ENCODE peak calls at places on chromosome 3, in four cellular contexts. A is tibial nerve, Y is transverse colon, Q is right atrium auricular region. K is an unnamed sample.

GRCh38 chr3:105812194-105812586 is 56.6 kb downstream of the CBLB start:
- DNase-seq in A (no peak), Y (no peak), Q (no peak), K (no peak)

GRCh38 chr3:40719660-40720287 is 195.0 kb downstream of the ZNF621 start:
- DNase-seq in A (no peak), Y (no peak), Q (no peak), K (no peak)

GRCh38 chr3:12938258-12938711 is 96.9 kb upstream of the RPL32 start:
- DNase-seq in A (peak; percentile 68), Y (no peak), Q (no peak), K (peak; percentile 55)

GRCh38 chr3:15205934-15206661 is at the start of gene CAPN7:
- DNase-seq in A (peak; percentile 89), Y (peak; percentile 96), Q (peak; percentile 95), K (peak; percentile 74)

GRCh38 chr3:89172150-89172549 is 64.7 kb downstream of the EPHA3 start:
- DNase-seq in A (no peak), Y (no peak), Q (no peak), K (no peak)

GRCh38 chr3:14371573-14372474 is 30.6 kb upstream of the SLC6A6 start:
- DNase-seq in A (peak; percentile 43), Y (peak; percentile 91), Q (peak; percentile 85), K (peak; percentile 15)

GRCh38 chr3:4021162-4021561 is 221.9 kb downstream of the LRRN1 start:
- DNase-seq in A (no peak), Y (no peak), Q (no peak), K (no peak)

GRCh38 chr3:161630791-161631190 is 134.2 kb downstream of the OTOL1 start:
- DNase-seq in A (no peak), Y (no peak), Q (no peak), K (no peak)

GRCh38 chr3:129304141-129304540 is 25.5 kb downstream of the HMCES start:
- DNase-seq in A (no peak), Y (no peak), Q (no peak), K (no peak)

GRCh38 chr3:14234197-14235002 is 55.8 kb downstream of the LSM3 start:
- DNase-seq in A (peak; percentile 72), Y (peak; percentile 73), Q (peak; percentile 75), K (no peak)

GRCh38 chr3:97981886-97982285 is 9.7 kb upstream of the RIOX2 start:
- DNase-seq in A (peak; percentile 13), Y (no peak), Q (no peak), K (no peak)

GRCh38 chr3:68403741-68404140 is 528.6 kb downstream of the TAFA4 start:
- DNase-seq in A (no peak), Y (no peak), Q (no peak), K (no peak)

GRCh38 chr3:45499529-45499928 is 95.0 kb upstream of the LIMD1 start:
- DNase-seq in A (no peak), Y (no peak), Q (no peak), K (no peak)

GRCh38 chr3:191915717-191916116 is 454.8 kb downstream of the PYDC2 start:
- DNase-seq in A (no peak), Y (no peak), Q (no peak), K (no peak)

GRCh38 chr3:66822059-66823009 is 175.8 kb upstream of the KBTBD8 start:
- DNase-seq in A (peak; percentile 72), Y (peak; percentile 76), Q (peak; percentile 60), K (peak; percentile 5)

GRCh38 chr3:67000006-67000405 is 1.9 kb downstream of the KBTBD8 start:
- DNase-seq in A (no peak), Y (no peak), Q (no peak), K (no peak)

GRCh38 chr3:55006277-55006676 is 78.4 kb upstream of the LRTM1 start:
- DNase-seq in A (no peak), Y (no peak), Q (no peak), K (no peak)

GRCh38 chr3:29240248-29240647 is 40.6 kb upstream of the RBMS3 start:
- DNase-seq in A (no peak), Y (no peak), Q (no peak), K (no peak)

GRCh38 chr3:125154800-125155269 is 57.7 kb downstream of the SLC12A8 start:
- DNase-seq in A (no peak), Y (no peak), Q (no peak), K (no peak)

GRCh38 chr3:125367403-125368230 is 7.5 kb downstream of the ZNF148 start:
- DNase-seq in A (no peak), Y (no peak), Q (no peak), K (no peak)

GRCh38 chr3:162863579-162863978 is 1367.0 kb downstream of the OTOL1 start:
- DNase-seq in A (no peak), Y (no peak), Q (no peak), K (no peak)

GRCh38 chr3:23968467-23969184 is 23.5 kb downstream of the NR1D2 start:
- DNase-seq in A (no peak), Y (no peak), Q (no peak), K (no peak)

GRCh38 chr3:195151866-195152526 is 119.0 kb downstream of the XXYLT1 start:
- DNase-seq in A (no peak), Y (no peak), Q (no peak), K (no peak)

GRCh38 chr3:160400631-160401150 is 1.2 kb downstream of the SMC4 start:
- DNase-seq in A (no peak), Y (peak; percentile 28), Q (no peak), K (no peak)

GRCh38 chr3:45986303-45986982 is 9.2 kb downstream of the FYCO1 start:
- DNase-seq in A (no peak), Y (no peak), Q (no peak), K (no peak)

GRCh38 chr3:74067296-74067695 is 442.6 kb upstream of the PDZRN3 start:
- DNase-seq in A (peak; percentile 7), Y (no peak), Q (no peak), K (no peak)

GRCh38 chr3:22938739-22939138 is 264.4 kb upstream of the UBE2E2 start:
- DNase-seq in A (no peak), Y (no peak), Q (no peak), K (no peak)
- H3K4me1 ChIP-seq in A (no peaks in the 10 kb centered on the region), Y (no peaks in the 10 kb centered on the region), Q (no peaks in the 10 kb centered on the region), K (no peaks in the 10 kb centered on the region)

GRCh38 chr3:11047500-11047899 is 55.0 kb downstream of the SLC6A1 start:
- DNase-seq in A (no peak), Y (no peak), Q (no peak), K (no peak)

GRCh38 chr3:11050666-11051323 is 58.2 kb downstream of the SLC6A1 start:
- DNase-seq in A (no peak), Y (no peak), Q (no peak), K (no peak)

DNA sequence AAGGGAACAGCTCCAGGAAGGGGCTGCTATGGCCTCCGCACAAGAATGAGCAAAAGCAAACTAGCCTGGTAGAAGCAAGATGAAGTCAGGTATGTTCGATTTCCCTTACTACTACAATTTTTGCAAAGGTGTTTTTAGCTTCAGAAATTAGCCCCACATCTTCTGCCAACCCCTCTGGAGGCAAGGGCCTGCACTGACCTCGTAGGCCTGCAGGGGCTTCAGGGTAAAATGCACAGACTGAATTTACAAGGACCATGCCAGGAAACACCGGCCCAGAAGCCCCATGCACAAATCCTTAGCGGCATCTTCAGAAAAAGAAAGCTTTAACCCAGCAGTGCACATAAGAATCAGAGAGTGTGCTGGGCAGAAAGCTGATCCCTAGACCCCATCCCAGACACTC is 53.0 kb downstream of the SLC6A1 start:
- DNase-seq in A (no peak), Y (no peak), Q (no peak), K (no peak)
- TF ChIP-seq CTCF in A (no peak), Y (no peak), Q (no peak), K (no peak)

GRCh38 chr3:107588217-107588616 is 65.5 kb downstream of the BBX start:
- DNase-seq in A (no peak), Y (no peak), Q (no peak), K (no peak)
- H3K27ac ChIP-seq in A (no peak overlapping the region), Y (no peak overlapping the region), Q (no peak overlapping the region), K (no peak overlapping the region)

DNA sequence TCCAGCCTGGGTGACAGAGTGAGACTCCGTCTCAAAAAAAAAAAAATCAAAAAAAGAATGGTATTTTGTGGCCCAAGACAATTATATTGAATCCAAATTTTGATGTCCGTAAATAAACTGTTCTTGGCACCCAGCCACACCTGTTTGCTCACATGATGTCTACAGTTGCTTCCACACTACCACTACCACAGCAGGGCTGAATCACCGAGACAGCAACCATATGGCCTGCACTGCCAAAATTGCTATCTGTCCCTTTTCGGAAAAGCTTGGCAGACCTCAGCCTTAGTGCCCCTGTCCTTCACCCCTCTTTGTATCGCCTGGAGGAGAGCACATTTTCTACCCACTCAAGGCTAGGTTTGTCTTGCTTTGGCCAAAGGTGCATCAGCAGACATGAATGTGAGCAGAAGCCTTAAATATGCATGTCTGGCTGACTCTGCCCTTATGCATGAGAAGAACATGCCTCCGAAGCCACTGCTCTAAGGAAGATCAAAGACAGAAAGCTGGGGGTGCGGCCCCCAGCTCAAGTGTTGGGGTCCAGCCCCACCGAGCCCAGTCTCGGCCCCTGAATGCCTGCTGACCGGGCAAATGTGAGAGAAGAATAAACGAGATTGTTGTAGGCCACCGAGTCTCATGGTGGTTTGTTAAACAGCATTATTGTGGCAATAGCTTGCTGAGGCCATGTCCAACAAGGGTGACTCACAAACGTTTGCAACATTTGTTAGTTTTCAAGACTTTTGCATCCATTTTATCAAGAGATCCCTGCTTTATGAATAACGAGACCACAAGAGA is 108.1 kb downstream of the TPRA1 start:
- DNase-seq in A (no peak), Y (no peak), Q (no peak), K (no peak)
- H3K4me1 ChIP-seq in A (no peaks in the 10 kb centered on the region), Y (no peaks in the 10 kb centered on the region), Q (no peaks in the 10 kb centered on the region), K (no peaks in the 10 kb centered on the region)

K was measured in thoracic aorta.